ENCODE peak calls at places on chromosome 1, in seven cellular contexts. One of them, this sample, is unnamed.

GRCh38 chr1:53249706-53250105 is 11.4 kb upstream of the MAGOH start:
- DNase-seq in sigmoid colon: no peak
- DNase-seq in SK-N-SH: no peak
- DNase-seq in PC-9: no peak
- DNase-seq in right atrium auricular region: no peak
- DNase-seq in spleen: no peak
- DNase-seq in RWPE1: no peak
- DNase-seq in this sample: no peak

GRCh38 chr1:27116697-27117096 is 38.2 kb downstream of the SLC9A1 start:
- DNase-seq in PC-9: no peak
- DNase-seq in right atrium auricular region: peak; percentile 71
- DNase-seq in RWPE1: no peak
- DNase-seq in SK-N-SH: no peak
- DNase-seq in sigmoid colon: no peak
- DNase-seq in spleen: no peak
- DNase-seq in this sample: no peak

GRCh38 chr1:47681735-47682134 is 243.9 kb downstream of the FOXD2 start:
- DNase-seq in spleen: peak; percentile 29
- DNase-seq in sigmoid colon: peak; percentile 17
- DNase-seq in SK-N-SH: no peak
- DNase-seq in right atrium auricular region: peak; percentile 28
- DNase-seq in RWPE1: no peak
- DNase-seq in PC-9: no peak
- DNase-seq in this sample: peak; percentile 30

GRCh38 chr1:16915627-16915973 is 6.1 kb upstream of the CROCC start:
- DNase-seq in sigmoid colon: peak; percentile 65
- DNase-seq in right atrium auricular region: no peak
- DNase-seq in PC-9: no peak
- DNase-seq in RWPE1: no peak
- DNase-seq in spleen: peak; percentile 69
- DNase-seq in SK-N-SH: peak; percentile 38
- DNase-seq in this sample: no peak

GRCh38 chr1:191530928-191531327 is 627.3 kb upstream of the RGS18 start:
- DNase-seq in SK-N-SH: no peak
- DNase-seq in RWPE1: no peak
- DNase-seq in sigmoid colon: no peak
- DNase-seq in spleen: no peak
- DNase-seq in right atrium auricular region: no peak
- DNase-seq in PC-9: no peak
- DNase-seq in this sample: no peak

GRCh38 chr1:56345826-56346225 is 233.5 kb downstream of the PLPP3 start:
- DNase-seq in SK-N-SH: no peak
- DNase-seq in sigmoid colon: no peak
- DNase-seq in RWPE1: no peak
- DNase-seq in spleen: no peak
- DNase-seq in right atrium auricular region: no peak
- DNase-seq in PC-9: no peak
- DNase-seq in this sample: no peak

GRCh38 chr1:156845055-156845952 is 13.6 kb downstream of the INSRR start:
- DNase-seq in right atrium auricular region: no peak
- DNase-seq in SK-N-SH: peak; percentile 68
- DNase-seq in sigmoid colon: no peak
- DNase-seq in RWPE1: no peak
- DNase-seq in PC-9: no peak
- DNase-seq in spleen: peak; percentile 56
- DNase-seq in this sample: no peak

GRCh38 chr1:1328254-1328653 is 2.8 kb upstream of the TAS1R3 start:
- DNase-seq in right atrium auricular region: no peak
- DNase-seq in SK-N-SH: no peak
- DNase-seq in PC-9: no peak
- DNase-seq in spleen: no peak
- DNase-seq in sigmoid colon: no peak
- DNase-seq in RWPE1: no peak
- DNase-seq in this sample: no peak

GRCh38 chr1:1567831-1568380 is 6.8 kb downstream of the SSU72 start:
- DNase-seq in PC-9: no peak
- DNase-seq in sigmoid colon: peak; percentile 66
- DNase-seq in SK-N-SH: no peak
- DNase-seq in spleen: no peak
- DNase-seq in RWPE1: no peak
- DNase-seq in right atrium auricular region: no peak
- DNase-seq in this sample: no peak

GRCh38 chr1:10915594-10915993 is 96.9 kb upstream of the TARDBP start:
- DNase-seq in RWPE1: no peak
- DNase-seq in PC-9: no peak
- DNase-seq in sigmoid colon: no peak
- DNase-seq in right atrium auricular region: no peak
- DNase-seq in SK-N-SH: no peak
- DNase-seq in spleen: peak; percentile 54
- DNase-seq in this sample: no peak

GRCh38 chr1:155648207-155649147 is 38.5 kb downstream of the MSTO1 start:
- DNase-seq in spleen: no peak
- DNase-seq in RWPE1: peak; percentile 84
- DNase-seq in right atrium auricular region: no peak
- DNase-seq in sigmoid colon: no peak
- DNase-seq in SK-N-SH: peak; percentile 20
- DNase-seq in PC-9: peak; percentile 51
- DNase-seq in this sample: no peak

GRCh38 chr1:230262867-230263572 is 163.1 kb downstream of the PGBD5 start:
- DNase-seq in spleen: peak; percentile 62
- DNase-seq in sigmoid colon: no peak
- DNase-seq in SK-N-SH: no peak
- DNase-seq in right atrium auricular region: no peak
- DNase-seq in RWPE1: no peak
- DNase-seq in PC-9: no peak
- DNase-seq in this sample: peak; percentile 75

GRCh38 chr1:243850013-243850367 is at the start of gene AKT3:
- DNase-seq in sigmoid colon: peak; percentile 94
- DNase-seq in right atrium auricular region: no peak
- DNase-seq in spleen: peak; percentile 94
- DNase-seq in SK-N-SH: peak; percentile 83
- DNase-seq in RWPE1: no peak
- DNase-seq in PC-9: no peak
- DNase-seq in this sample: no peak

GRCh38 chr1:12087797-12088314 is 24.8 kb downstream of the TNFRSF8 start:
- DNase-seq in spleen: no peak
- DNase-seq in RWPE1: no peak
- DNase-seq in SK-N-SH: no peak
- DNase-seq in PC-9: no peak
- DNase-seq in right atrium auricular region: no peak
- DNase-seq in sigmoid colon: no peak
- DNase-seq in this sample: no peak

GRCh38 chr1:61013953-61014667 is 68.3 kb upstream of the NFIA start:
- DNase-seq in SK-N-SH: no peak
- DNase-seq in RWPE1: no peak
- DNase-seq in sigmoid colon: no peak
- DNase-seq in spleen: no peak
- DNase-seq in PC-9: no peak
- DNase-seq in right atrium auricular region: no peak
- DNase-seq in this sample: no peak

GRCh38 chr1:55214214-55214902 is 806 bp downstream of the USP24 start:
- DNase-seq in right atrium auricular region: no peak
- DNase-seq in RWPE1: peak; percentile 50
- DNase-seq in spleen: peak; percentile 91
- DNase-seq in sigmoid colon: peak; percentile 71
- DNase-seq in PC-9: peak; percentile 61
- DNase-seq in SK-N-SH: peak; percentile 82
- DNase-seq in this sample: no peak

GRCh38 chr1:159132271-159132881 is 39.0 kb upstream of the CADM3 start:
- DNase-seq in right atrium auricular region: no peak
- DNase-seq in SK-N-SH: peak; percentile 47
- DNase-seq in RWPE1: peak; percentile 78
- DNase-seq in sigmoid colon: peak; percentile 66
- DNase-seq in spleen: peak; percentile 87
- DNase-seq in PC-9: peak; percentile 53
- DNase-seq in this sample: peak; percentile 87

GRCh38 chr1:224622831-224623230 is 6.7 kb downstream of the CNIH3 start:
- DNase-seq in SK-N-SH: no peak
- DNase-seq in PC-9: no peak
- DNase-seq in RWPE1: no peak
- DNase-seq in right atrium auricular region: no peak
- DNase-seq in spleen: no peak
- DNase-seq in sigmoid colon: no peak
- DNase-seq in this sample: no peak

GRCh38 chr1:198179556-198179981 is 22.8 kb downstream of the NEK7 start:
- DNase-seq in PC-9: no peak
- DNase-seq in sigmoid colon: no peak
- DNase-seq in RWPE1: no peak
- DNase-seq in spleen: no peak
- DNase-seq in right atrium auricular region: no peak
- DNase-seq in SK-N-SH: no peak
- DNase-seq in this sample: no peak

GRCh38 chr1:183331095-183331742 is 87.0 kb downstream of the NMNAT2 start:
- DNase-seq in PC-9: no peak
- DNase-seq in SK-N-SH: peak; percentile 40
- DNase-seq in sigmoid colon: no peak
- DNase-seq in right atrium auricular region: no peak
- DNase-seq in RWPE1: no peak
- DNase-seq in spleen: no peak
- DNase-seq in this sample: no peak

GRCh38 chr1:91026777-91027176 is 4.9 kb upstream of the ZNF644 start:
- DNase-seq in RWPE1: peak; percentile 16
- DNase-seq in sigmoid colon: no peak
- DNase-seq in PC-9: no peak
- DNase-seq in SK-N-SH: peak; percentile 30
- DNase-seq in right atrium auricular region: no peak
- DNase-seq in spleen: no peak
- DNase-seq in this sample: no peak
- TF ChIP-seq CTCF in RWPE1: no peak
- TF ChIP-seq CTCF in sigmoid colon: no peak
- TF ChIP-seq CTCF in PC-9: peak; percentile 60
- TF ChIP-seq CTCF in SK-N-SH: peak; percentile 48
- TF ChIP-seq CTCF in right atrium auricular region: no peak
- TF ChIP-seq CTCF in spleen: no peak
- TF ChIP-seq CTCF in this sample: peak; percentile 43

DNA sequence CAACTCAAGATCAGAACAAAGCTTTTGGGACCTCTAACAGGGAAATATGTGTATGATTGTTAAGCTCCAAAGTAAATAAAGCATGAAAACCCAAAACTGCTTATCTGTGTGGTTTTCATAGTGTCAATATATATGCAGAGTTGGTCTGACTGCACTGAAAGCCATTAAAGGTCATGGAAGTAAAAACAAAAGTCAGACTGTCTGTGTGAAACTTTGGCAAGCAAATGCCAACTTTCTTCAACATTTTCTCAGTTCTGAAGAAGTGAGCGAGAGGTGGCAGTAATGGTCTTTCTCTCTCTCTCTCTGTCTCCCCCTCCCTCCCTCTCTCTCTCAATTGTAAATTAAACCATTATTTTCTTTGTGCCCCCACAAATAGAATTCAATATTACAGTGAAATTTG is 100.1 kb upstream of the S1PR1 start:
- DNase-seq in sigmoid colon: no peak
- DNase-seq in PC-9: no peak
- DNase-seq in spleen: no peak
- DNase-seq in RWPE1: no peak
- DNase-seq in right atrium auricular region: no peak
- DNase-seq in SK-N-SH: no peak
- DNase-seq in this sample: no peak
- TF ChIP-seq CTCF in sigmoid colon: no peak
- TF ChIP-seq CTCF in PC-9: no peak
- TF ChIP-seq CTCF in spleen: no peak
- TF ChIP-seq CTCF in RWPE1: no peak
- TF ChIP-seq CTCF in right atrium auricular region: peak; percentile 60
- TF ChIP-seq CTCF in SK-N-SH: no peak
- TF ChIP-seq CTCF in this sample: peak; percentile 44

GRCh38 chr1:179586107-179586823 is 5.4 kb upstream of the TDRD5 start:
- DNase-seq in right atrium auricular region: no peak
- DNase-seq in sigmoid colon: peak; percentile 70
- DNase-seq in spleen: no peak
- DNase-seq in RWPE1: no peak
- DNase-seq in SK-N-SH: peak; percentile 93
- DNase-seq in PC-9: peak; percentile 69
- DNase-seq in this sample: no peak
- TF ChIP-seq CTCF in right atrium auricular region: peak; percentile 70
- TF ChIP-seq CTCF in sigmoid colon: no peak
- TF ChIP-seq CTCF in spleen: no peak
- TF ChIP-seq CTCF in RWPE1: peak; percentile 12
- TF ChIP-seq CTCF in SK-N-SH: peak; percentile 54
- TF ChIP-seq CTCF in PC-9: peak; percentile 58
- TF ChIP-seq CTCF in this sample: peak; percentile 54

DNA sequence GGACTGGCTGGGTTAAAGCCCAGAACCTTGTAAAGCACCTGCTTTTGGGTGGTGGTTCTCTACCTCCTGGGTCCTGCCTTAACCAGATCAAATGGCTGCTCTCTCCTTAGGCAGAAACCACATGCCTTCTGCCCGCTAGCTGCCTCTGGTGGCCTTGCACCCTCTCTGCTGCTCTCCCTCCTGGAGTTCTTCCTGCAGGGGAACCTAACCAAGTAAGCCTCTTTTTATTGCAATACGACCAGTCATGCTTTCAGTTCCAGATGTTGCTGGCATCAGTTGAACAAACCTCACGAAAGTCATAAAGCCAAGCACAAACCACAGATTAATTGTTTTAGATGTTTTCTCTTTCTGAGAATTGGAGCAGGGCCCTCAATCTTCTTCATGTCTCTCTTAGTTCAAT is 118.9 kb downstream of the GDAP2 start:
- DNase-seq in RWPE1: no peak
- DNase-seq in PC-9: no peak
- DNase-seq in spleen: no peak
- DNase-seq in sigmoid colon: no peak
- DNase-seq in right atrium auricular region: no peak
- DNase-seq in SK-N-SH: no peak
- DNase-seq in this sample: no peak
- TF ChIP-seq CTCF in RWPE1: no peak
- TF ChIP-seq CTCF in PC-9: no peak
- TF ChIP-seq CTCF in spleen: no peak
- TF ChIP-seq CTCF in sigmoid colon: no peak
- TF ChIP-seq CTCF in right atrium auricular region: no peak
- TF ChIP-seq CTCF in SK-N-SH: no peak
- TF ChIP-seq CTCF in this sample: no peak

GRCh38 chr1:18681423-18681835 is 50.8 kb downstream of the PAX7 start:
- DNase-seq in SK-N-SH: peak; percentile 78
- DNase-seq in spleen: no peak
- DNase-seq in sigmoid colon: no peak
- DNase-seq in PC-9: no peak
- DNase-seq in RWPE1: peak; percentile 74
- DNase-seq in right atrium auricular region: no peak
- DNase-seq in this sample: no peak
- TF ChIP-seq CTCF in SK-N-SH: peak; percentile 60
- TF ChIP-seq CTCF in spleen: peak; percentile 21
- TF ChIP-seq CTCF in sigmoid colon: no peak
- TF ChIP-seq CTCF in PC-9: peak; percentile 74
- TF ChIP-seq CTCF in RWPE1: peak; percentile 73
- TF ChIP-seq CTCF in right atrium auricular region: peak; percentile 56
- TF ChIP-seq CTCF in this sample: peak; percentile 56

GRCh38 chr1:196873385-196873784 is 14.5 kb upstream of the CFHR4 start:
- DNase-seq in SK-N-SH: no peak
- DNase-seq in sigmoid colon: no peak
- DNase-seq in spleen: no peak
- DNase-seq in PC-9: no peak
- DNase-seq in right atrium auricular region: no peak
- DNase-seq in RWPE1: no peak
- DNase-seq in this sample: no peak

GRCh38 chr1:196875935-196876334 is 11.9 kb upstream of the CFHR4 start:
- DNase-seq in RWPE1: no peak
- DNase-seq in sigmoid colon: no peak
- DNase-seq in spleen: no peak
- DNase-seq in PC-9: no peak
- DNase-seq in SK-N-SH: no peak
- DNase-seq in right atrium auricular region: no peak
- DNase-seq in this sample: no peak

GRCh38 chr1:196877964-196878363 is 9.9 kb upstream of the CFHR4 start:
- DNase-seq in right atrium auricular region: no peak
- DNase-seq in RWPE1: peak; percentile 25
- DNase-seq in spleen: peak; percentile 70
- DNase-seq in PC-9: no peak
- DNase-seq in SK-N-SH: peak; percentile 26
- DNase-seq in sigmoid colon: no peak
- DNase-seq in this sample: no peak
- TF ChIP-seq CTCF in right atrium auricular region: no peak
- TF ChIP-seq CTCF in RWPE1: peak; percentile 7
- TF ChIP-seq CTCF in spleen: no peak
- TF ChIP-seq CTCF in PC-9: no peak
- TF ChIP-seq CTCF in SK-N-SH: peak; percentile 18
- TF ChIP-seq CTCF in sigmoid colon: no peak
- TF ChIP-seq CTCF in this sample: no peak

This sample was measured in osteocyte.